ENCODE peak calls at places on chromosomes 6 and 20, in eight cellular contexts. W is nephron progenitor cell, A is GM12892, U is cerebellar cortex, O is cardiac muscle cell, V is renal cortical epithelial cell, I is C1 segment of cervical spinal cord, S is A549. T is an unnamed sample.

GRCh38 chr6:33983109-33983475 is 162.8 kb downstream of the GRM4 start:
- DNase-seq in S (peak; percentile 58), O (no peak), V (peak; percentile 33), A (peak; percentile 10), U (peak; percentile 87), I (no peak), W (no peak), T (no peak)

GRCh38 chr6:158807515-158808441 is 11.4 kb downstream of the EZR start:
- DNase-seq in A (no peak), S (no peak), V (peak; percentile 55), U (no peak), O (no peak), W (no peak), I (no peak), T (no peak)

GRCh38 chr6:119484598-119484997 is 135.0 kb upstream of the MAN1A1 start:
- DNase-seq in U (no peak), O (peak; percentile 42), I (no peak), W (no peak), A (no peak), S (no peak), V (peak; percentile 9), T (no peak)

GRCh38 chr6:39850897-39851296 is 58.7 kb downstream of the DAAM2 start:
- DNase-seq in U (no peak), S (no peak), O (no peak), I (no peak), V (no peak), W (no peak), A (no peak), T (no peak)

GRCh38 chr6:166023273-166023989 is 144.2 kb downstream of the TBXT start:
- DNase-seq in U (no peak), A (no peak), W (no peak), I (no peak), S (no peak), O (no peak), V (no peak), T (no peak)

GRCh38 chr6:135575629-135576028 is 78.1 kb upstream of the AHI1 start:
- DNase-seq in V (no peak), O (no peak), S (no peak), A (no peak), I (no peak), U (no peak), W (no peak), T (no peak)

GRCh38 chr20:53057579-53057978 is 85.4 kb downstream of the TSHZ2 start:
- DNase-seq in I (no peak), S (no peak), W (no peak), A (no peak), V (no peak), U (no peak), O (no peak), T (no peak)

GRCh38 chr6:165884813-165885765 is 222.0 kb upstream of the PDE10A start:
- DNase-seq in O (peak; percentile 88), S (peak; percentile 69), A (peak; percentile 45), V (peak; percentile 32), W (peak; percentile 92), I (peak; percentile 25), U (peak; percentile 86), T (peak; percentile 27)

GRCh38 chr6:169251371-169251802 is 2.3 kb downstream of the THBS2 start:
- DNase-seq in I (no peak), O (no peak), A (no peak), S (no peak), U (no peak), V (no peak), W (no peak), T (no peak)

GRCh38 chr6:45436544-45437440 is 59.1 kb upstream of the SUPT3H start:
- DNase-seq in O (no peak), A (no peak), S (no peak), W (no peak), V (peak; percentile 85), U (no peak), I (no peak), T (no peak)

T was measured in activated T-helper 1 cell treated with anti-CD3 and anti-CD28 coated beads, Interleukin-2, amount 50 U/mL, for 16 hours.